ENCODE peak calls at places on chromosomes 3 and 15, in six cellular contexts. One of them, this sample, is unnamed.

GRCh38 chr15:57559875-57560274 is 31.8 kb upstream of the MYZAP start:
- DNase-seq in activated T-cell treated with anti-CD3 and anti-CD28 coated beads for 1 hour: peak; percentile 67
- DNase-seq in stimulated activated CD8-positive, alpha-beta memory T cell treated with anti-CD3 and anti-CD28 coated beads, Interleukin-2, amount 100 ng/mL, for 48 hours: peak; percentile 64
- DNase-seq in HS-5: no peak
- DNase-seq in Right ventricle myocardium superior: peak; percentile 83
- DNase-seq in left lung: no peak
- DNase-seq in this sample: peak; percentile 71

GRCh38 chr15:38436993-38437392 is 16.9 kb upstream of the FAM98B start:
- DNase-seq in stimulated activated CD8-positive, alpha-beta memory T cell treated with anti-CD3 and anti-CD28 coated beads, Interleukin-2, amount 100 ng/mL, for 48 hours: no peak
- DNase-seq in left lung: no peak
- DNase-seq in activated T-cell treated with anti-CD3 and anti-CD28 coated beads for 1 hour: no peak
- DNase-seq in HS-5: no peak
- DNase-seq in Right ventricle myocardium superior: no peak
- DNase-seq in this sample: no peak

GRCh38 chr15:100740105-100740504 is 137.7 kb downstream of the ASB7 start:
- DNase-seq in activated T-cell treated with anti-CD3 and anti-CD28 coated beads for 1 hour: no peak
- DNase-seq in HS-5: no peak
- DNase-seq in left lung: no peak
- DNase-seq in stimulated activated CD8-positive, alpha-beta memory T cell treated with anti-CD3 and anti-CD28 coated beads, Interleukin-2, amount 100 ng/mL, for 48 hours: no peak
- DNase-seq in Right ventricle myocardium superior: no peak
- DNase-seq in this sample: no peak

GRCh38 chr15:67707520-67708283 is 117.6 kb upstream of the SKOR1 start:
- DNase-seq in stimulated activated CD8-positive, alpha-beta memory T cell treated with anti-CD3 and anti-CD28 coated beads, Interleukin-2, amount 100 ng/mL, for 48 hours: no peak
- DNase-seq in Right ventricle myocardium superior: no peak
- DNase-seq in HS-5: no peak
- DNase-seq in left lung: no peak
- DNase-seq in activated T-cell treated with anti-CD3 and anti-CD28 coated beads for 1 hour: no peak
- DNase-seq in this sample: no peak

GRCh38 chr15:78671626-78672211 is 30.7 kb upstream of the CHRNB4 start:
- DNase-seq in activated T-cell treated with anti-CD3 and anti-CD28 coated beads for 1 hour: no peak
- DNase-seq in left lung: no peak
- DNase-seq in stimulated activated CD8-positive, alpha-beta memory T cell treated with anti-CD3 and anti-CD28 coated beads, Interleukin-2, amount 100 ng/mL, for 48 hours: no peak
- DNase-seq in HS-5: no peak
- DNase-seq in Right ventricle myocardium superior: no peak
- DNase-seq in this sample: no peak

GRCh38 chr3:146539315-146539714 is 5.1 kb downstream of the PLSCR1 start:
- DNase-seq in left lung: no peak
- DNase-seq in activated T-cell treated with anti-CD3 and anti-CD28 coated beads for 1 hour: no peak
- DNase-seq in Right ventricle myocardium superior: no peak
- DNase-seq in stimulated activated CD8-positive, alpha-beta memory T cell treated with anti-CD3 and anti-CD28 coated beads, Interleukin-2, amount 100 ng/mL, for 48 hours: no peak
- DNase-seq in HS-5: no peak
- DNase-seq in this sample: no peak

GRCh38 chr15:31367021-31367729 is 40.5 kb downstream of the KLF13 start:
- DNase-seq in Right ventricle myocardium superior: peak; percentile 52
- DNase-seq in activated T-cell treated with anti-CD3 and anti-CD28 coated beads for 1 hour: no peak
- DNase-seq in left lung: no peak
- DNase-seq in HS-5: no peak
- DNase-seq in stimulated activated CD8-positive, alpha-beta memory T cell treated with anti-CD3 and anti-CD28 coated beads, Interleukin-2, amount 100 ng/mL, for 48 hours: no peak
- DNase-seq in this sample: peak; percentile 32

GRCh38 chr3:187958432-187959003 is 195.4 kb upstream of the LPP start:
- DNase-seq in stimulated activated CD8-positive, alpha-beta memory T cell treated with anti-CD3 and anti-CD28 coated beads, Interleukin-2, amount 100 ng/mL, for 48 hours: peak; percentile 30
- DNase-seq in Right ventricle myocardium superior: peak; percentile 54
- DNase-seq in HS-5: no peak
- DNase-seq in left lung: peak; percentile 84
- DNase-seq in activated T-cell treated with anti-CD3 and anti-CD28 coated beads for 1 hour: peak; percentile 40
- DNase-seq in this sample: no peak

GRCh38 chr3:25306741-25307140 is 121.3 kb upstream of the RARB start:
- DNase-seq in Right ventricle myocardium superior: no peak
- DNase-seq in HS-5: no peak
- DNase-seq in activated T-cell treated with anti-CD3 and anti-CD28 coated beads for 1 hour: no peak
- DNase-seq in stimulated activated CD8-positive, alpha-beta memory T cell treated with anti-CD3 and anti-CD28 coated beads, Interleukin-2, amount 100 ng/mL, for 48 hours: no peak
- DNase-seq in left lung: no peak
- DNase-seq in this sample: no peak

GRCh38 chr3:66480666-66481065 is 20.2 kb downstream of the LRIG1 start:
- DNase-seq in HS-5: no peak
- DNase-seq in Right ventricle myocardium superior: no peak
- DNase-seq in left lung: no peak
- DNase-seq in activated T-cell treated with anti-CD3 and anti-CD28 coated beads for 1 hour: no peak
- DNase-seq in stimulated activated CD8-positive, alpha-beta memory T cell treated with anti-CD3 and anti-CD28 coated beads, Interleukin-2, amount 100 ng/mL, for 48 hours: no peak
- DNase-seq in this sample: no peak

GRCh38 chr15:49863431-49864205 is 242.8 kb downstream of the DTWD1 start:
- DNase-seq in left lung: no peak
- DNase-seq in HS-5: no peak
- DNase-seq in activated T-cell treated with anti-CD3 and anti-CD28 coated beads for 1 hour: no peak
- DNase-seq in Right ventricle myocardium superior: no peak
- DNase-seq in stimulated activated CD8-positive, alpha-beta memory T cell treated with anti-CD3 and anti-CD28 coated beads, Interleukin-2, amount 100 ng/mL, for 48 hours: no peak
- DNase-seq in this sample: no peak